ENCODE peak calls at places on chromosomes 6 and 20, in eight cellular contexts. O, A, E, F, U, R, W and V are unnamed samples.

GRCh38 chr20:32474009-32474716 is 111.0 kb downstream of the NOL4L start:
- DNase-seq in W (no peak), U (peak; percentile 52), A (no peak), R (no peak), F (no peak), O (no peak), E (no peak), V (no peak)

GRCh38 chr20:57638895-57639236 is 18.6 kb upstream of the ZBP1 start:
- DNase-seq in O (no peak), E (no peak), W (no peak), U (no peak), R (no peak), F (no peak), A (no peak), V (no peak)

GRCh38 chr6:21396313-21396712 is 197.2 kb upstream of the SOX4 start:
- DNase-seq in A (peak; percentile 91), F (no peak), W (no peak), O (no peak), E (no peak), U (no peak), R (no peak), V (peak; percentile 59)

GRCh38 chr6:36430351-36430750 is 12.3 kb downstream of the PXT1 start:
- DNase-seq in R (no peak), E (no peak), O (no peak), F (no peak), U (no peak), W (no peak), A (peak; percentile 59), V (no peak)

GRCh38 chr6:48135352-48136084 is 24.5 kb upstream of the PTCHD4 start:
- DNase-seq in R (no peak), W (no peak), U (no peak), F (no peak), O (no peak), A (peak; percentile 87), E (no peak), V (peak; percentile 77)

GRCh38 chr20:61620174-61620573 is 368.1 kb downstream of the CDH4 start:
- DNase-seq in O (no peak), A (no peak), W (no peak), R (no peak), E (no peak), F (no peak), U (no peak), V (no peak)

GRCh38 chr6:157600807-157601206 is 219.8 kb downstream of the ZDHHC14 start:
- DNase-seq in O (no peak), R (no peak), W (no peak), E (no peak), F (no peak), A (no peak), U (no peak), V (no peak)

GRCh38 chr6:45478235-45478634 is 100.5 kb upstream of the SUPT3H start:
- DNase-seq in R (no peak), U (no peak), W (no peak), O (no peak), F (no peak), E (no peak), A (peak; percentile 68), V (no peak)

GRCh38 chr20:18224968-18225568 is 63.3 kb upstream of the ZNF133 start:
- DNase-seq in U (no peak), R (peak; percentile 8), F (peak; percentile 20), A (peak; percentile 41), O (no peak), E (peak; percentile 29), W (no peak), V (peak; percentile 2)

GRCh38 chr6:133697666-133698065 is 191.2 kb upstream of the TCF21 start:
- DNase-seq in F (no peak), E (no peak), U (no peak), W (no peak), R (no peak), A (peak; percentile 44), O (no peak), V (no peak)

GRCh38 chr6:120147218-120147871 is 797.8 kb upstream of the MAN1A1 start:
- DNase-seq in F (no peak), W (no peak), A (no peak), R (no peak), U (no peak), O (no peak), E (no peak), V (no peak)

GRCh38 chr6:84119277-84119676 is 85.7 kb downstream of the MRAP2 start:
- DNase-seq in R (no peak), E (no peak), F (no peak), O (no peak), W (no peak), A (no peak), U (no peak), V (no peak)

GRCh38 chr20:48180637-48181036 is 395.4 kb upstream of the SULF2 start:
- DNase-seq in U (no peak), O (no peak), A (peak; percentile 85), F (no peak), E (no peak), W (no peak), R (no peak), V (no peak)

GRCh38 chr6:77463308-77463880 is at the start of gene HTR1B:
- DNase-seq in W (no peak), U (no peak), E (no peak), A (peak; percentile 25), O (no peak), R (no peak), F (no peak), V (no peak)

GRCh38 chr6:136524339-136524935 is 25.8 kb downstream of the MAP7 start:
- DNase-seq in W (no peak), O (no peak), E (no peak), R (no peak), F (no peak), U (no peak), A (no peak), V (no peak)

GRCh38 chr6:160952633-160953281 is 38.8 kb upstream of the MAP3K4 start:
- DNase-seq in F (no peak), U (no peak), A (no peak), E (no peak), W (no peak), R (no peak), O (no peak), V (no peak)

GRCh38 chr6:7165736-7166296 is 58.1 kb downstream of the RREB1 start:
- DNase-seq in A (no peak), O (no peak), E (no peak), R (no peak), U (no peak), W (no peak), F (no peak), V (no peak)

GRCh38 chr20:53828673-53829085 is 235.0 kb upstream of the ZNF217 start:
- DNase-seq in U (peak; percentile 35), E (no peak), A (peak; percentile 91), F (peak; percentile 63), W (no peak), R (no peak), O (peak; percentile 28), V (peak; percentile 89)

GRCh38 chr6:106525111-106525884 is 104.0 kb downstream of the RTN4IP1 start:
- DNase-seq in U (no peak), W (no peak), O (no peak), A (no peak), R (no peak), F (no peak), E (no peak), V (no peak)

GRCh38 chr6:45677381-45677992 is 299.8 kb upstream of the SUPT3H start:
- DNase-seq in F (peak; percentile 24), U (peak; percentile 19), E (no peak), R (no peak), A (peak; percentile 64), W (no peak), O (no peak), V (no peak)

GRCh38 chr6:32655311-32655710 is 11.1 kb downstream of the HLA-DQB1 start:
- DNase-seq in F (no peak), W (no peak), U (no peak), R (no peak), E (no peak), O (no peak), A (no peak), V (no peak)

GRCh38 chr6:35142578-35142977 is 1.4 kb upstream of the TCP11 start:
- DNase-seq in R (no peak), U (no peak), F (no peak), O (no peak), E (no peak), A (peak; percentile 18), W (no peak), V (no peak)

GRCh38 chr6:151482290-151482689 is 11.5 kb upstream of the CCDC170 start:
- DNase-seq in E (no peak), A (no peak), F (no peak), O (no peak), R (no peak), W (no peak), U (no peak), V (no peak)
- H3K4me3 ChIP-seq in E (peak overlapping the region; percentile 9), A (peak overlapping the region; percentile 7), F (peak overlapping the region; percentile 0), O (no peak overlapping the region), R (no peak overlapping the region), W (no peak overlapping the region), U (peak overlapping the region; percentile 9), V (no peak overlapping the region)

DNA sequence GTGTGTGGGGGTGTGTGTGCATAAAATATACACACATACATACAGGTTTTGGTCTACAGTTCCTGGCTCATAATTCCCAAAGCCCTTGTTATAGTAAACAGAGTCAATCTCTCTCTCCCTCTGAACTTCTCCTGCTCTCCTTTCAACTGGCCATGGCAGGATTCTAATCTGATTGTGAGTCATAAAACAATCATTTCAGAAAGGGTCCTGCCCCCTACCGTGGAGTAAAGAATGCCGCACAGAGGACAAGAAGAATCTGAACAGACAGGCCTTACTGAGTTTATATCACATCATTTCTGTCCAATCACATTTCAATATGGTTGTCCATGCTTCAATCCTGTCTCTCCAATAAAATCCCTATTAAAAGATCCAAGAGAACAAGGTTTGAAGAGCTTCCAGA is 416.9 kb downstream of the FRK start:
- DNase-seq in W (no peak), R (no peak), A (peak; percentile 44), U (no peak), E (no peak), O (no peak), F (no peak), V (no peak)
- TF ChIP-seq CTCF in W (no peak), R (no peak), A (peak; percentile 36), U (no peak), E (no peak), O (no peak), F (no peak), V (peak; percentile 26)

DNA sequence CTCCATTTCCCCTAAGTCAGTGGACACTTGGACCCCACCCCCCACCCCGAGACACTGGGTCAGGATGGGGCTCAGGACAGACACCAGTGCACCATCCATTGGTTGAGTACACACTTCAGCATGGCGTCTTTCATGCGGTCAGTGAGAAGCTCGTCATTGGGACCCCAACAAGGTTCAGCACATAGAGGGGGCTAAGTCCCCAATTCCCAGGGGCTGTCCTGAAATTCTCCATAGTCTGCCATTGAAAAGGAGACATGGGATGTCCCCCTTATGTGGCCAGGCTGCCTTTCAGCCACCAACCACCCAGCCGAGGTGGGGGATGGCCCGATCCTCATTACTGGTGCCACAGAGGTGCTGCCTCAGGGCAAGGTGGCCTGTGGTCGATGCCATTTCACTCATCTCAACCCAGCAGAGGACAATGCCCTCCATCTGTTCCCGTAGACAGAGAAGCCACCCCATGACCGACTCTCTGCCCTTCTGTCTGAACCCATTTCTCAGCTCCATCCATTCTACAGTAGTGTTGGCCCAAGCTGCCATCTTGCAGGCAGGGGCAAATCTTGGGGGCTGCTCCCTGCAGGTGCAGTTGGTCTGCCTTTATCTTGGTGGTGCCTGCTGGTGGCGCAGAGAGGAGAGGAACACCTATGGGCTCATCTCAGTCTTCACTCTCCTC is 37.4 kb downstream of the PRR18 start:
- DNase-seq in E (no peak), R (no peak), O (no peak), A (no peak), F (no peak), U (no peak), W (no peak), V (no peak)
- H3K27me3 ChIP-seq in E (peaks cover 1% of the 10 kb centered on the region), R (peaks cover 10% of the 10 kb centered on the region), O (no peaks in the 10 kb centered on the region), A (peaks cover 23% of the 10 kb centered on the region), F (no peaks in the 10 kb centered on the region), U (no peaks in the 10 kb centered on the region), W (no peaks in the 10 kb centered on the region), V (no peaks in the 10 kb centered on the region)

GRCh38 chr6:50850223-50850751 is 31.6 kb downstream of the TFAP2B start:
- DNase-seq in F (no peak), U (no peak), A (no peak), R (no peak), W (no peak), O (no peak), E (no peak), V (no peak)
- H3K4me3 ChIP-seq in F (no peak overlapping the region), U (no peak overlapping the region), A (no peak overlapping the region), R (peak overlapping the region; percentile 33), W (peak overlapping the region; percentile 28), O (no peak overlapping the region), E (peak overlapping the region; percentile 57), V (no peak overlapping the region)